ENCODE peak calls at places on chromosomes 7 and 10, in eight cellular contexts. One of them, this sample, is unnamed.

GRCh38 chr7:150788474-150789269 is 11.5 kb downstream of the TMEM176B start:
- DNase-seq in kidney: no peak
- DNase-seq in aorta: no peak
- DNase-seq in sigmoid colon: peak; percentile 79
- DNase-seq in effector memory CD4-positive, alpha-beta T cell: no peak
- DNase-seq in AG04450: no peak
- DNase-seq in GM23248: peak; percentile 53
- DNase-seq in right cardiac atrium: peak; percentile 89
- DNase-seq in this sample: no peak

GRCh38 chr10:18044976-18045720 is 93.4 kb downstream of the SLC39A12 start:
- DNase-seq in kidney: no peak
- DNase-seq in aorta: no peak
- DNase-seq in sigmoid colon: no peak
- DNase-seq in effector memory CD4-positive, alpha-beta T cell: no peak
- DNase-seq in AG04450: peak; percentile 86
- DNase-seq in GM23248: peak; percentile 43
- DNase-seq in right cardiac atrium: no peak
- DNase-seq in this sample: peak; percentile 44

GRCh38 chr10:615583-616152 is 73.8 kb downstream of the DIP2C start:
- DNase-seq in kidney: no peak
- DNase-seq in aorta: peak; percentile 14
- DNase-seq in sigmoid colon: no peak
- DNase-seq in effector memory CD4-positive, alpha-beta T cell: no peak
- DNase-seq in AG04450: peak; percentile 77
- DNase-seq in GM23248: peak; percentile 96
- DNase-seq in right cardiac atrium: no peak
- DNase-seq in this sample: peak; percentile 96

GRCh38 chr7:69018200-69018599 is 580.1 kb upstream of the AUTS2 start:
- DNase-seq in kidney: no peak
- DNase-seq in aorta: no peak
- DNase-seq in sigmoid colon: no peak
- DNase-seq in effector memory CD4-positive, alpha-beta T cell: no peak
- DNase-seq in AG04450: no peak
- DNase-seq in GM23248: no peak
- DNase-seq in right cardiac atrium: no peak
- DNase-seq in this sample: no peak

GRCh38 chr10:48494073-48494472 is 110.8 kb downstream of the ARHGAP22 start:
- DNase-seq in kidney: no peak
- DNase-seq in aorta: no peak
- DNase-seq in sigmoid colon: no peak
- DNase-seq in effector memory CD4-positive, alpha-beta T cell: no peak
- DNase-seq in AG04450: no peak
- DNase-seq in GM23248: no peak
- DNase-seq in right cardiac atrium: no peak
- DNase-seq in this sample: no peak

GRCh38 chr10:98314577-98315284 is 46.7 kb upstream of the LOXL4 start:
- DNase-seq in kidney: no peak
- DNase-seq in aorta: peak; percentile 69
- DNase-seq in sigmoid colon: no peak
- DNase-seq in effector memory CD4-positive, alpha-beta T cell: no peak
- DNase-seq in AG04450: no peak
- DNase-seq in GM23248: peak; percentile 75
- DNase-seq in right cardiac atrium: no peak
- DNase-seq in this sample: no peak

GRCh38 chr7:150988230-150989226 is 2.3 kb upstream of the NOS3 start:
- DNase-seq in kidney: peak; percentile 90
- DNase-seq in aorta: peak; percentile 63
- DNase-seq in sigmoid colon: no peak
- DNase-seq in effector memory CD4-positive, alpha-beta T cell: peak; percentile 49
- DNase-seq in AG04450: no peak
- DNase-seq in GM23248: peak; percentile 43
- DNase-seq in right cardiac atrium: peak; percentile 90
- DNase-seq in this sample: peak; percentile 96

GRCh38 chr7:20053334-20054104 is 163.7 kb downstream of the MACC1 start:
- DNase-seq in kidney: no peak
- DNase-seq in aorta: no peak
- DNase-seq in sigmoid colon: no peak
- DNase-seq in effector memory CD4-positive, alpha-beta T cell: no peak
- DNase-seq in AG04450: no peak
- DNase-seq in GM23248: no peak
- DNase-seq in right cardiac atrium: no peak
- DNase-seq in this sample: no peak

GRCh38 chr7:101874028-101874427 is 56.6 kb downstream of the CUX1 start:
- DNase-seq in kidney: no peak
- DNase-seq in aorta: no peak
- DNase-seq in sigmoid colon: no peak
- DNase-seq in effector memory CD4-positive, alpha-beta T cell: no peak
- DNase-seq in AG04450: no peak
- DNase-seq in GM23248: peak; percentile 17
- DNase-seq in right cardiac atrium: no peak
- DNase-seq in this sample: no peak

GRCh38 chr7:101878938-101879337 is 61.5 kb downstream of the CUX1 start:
- DNase-seq in kidney: no peak
- DNase-seq in aorta: no peak
- DNase-seq in sigmoid colon: no peak
- DNase-seq in effector memory CD4-positive, alpha-beta T cell: no peak
- DNase-seq in AG04450: no peak
- DNase-seq in GM23248: no peak
- DNase-seq in right cardiac atrium: no peak
- DNase-seq in this sample: no peak

GRCh38 chr7:101877882-101878591 is 60.6 kb downstream of the CUX1 start:
- DNase-seq in kidney: no peak
- DNase-seq in aorta: no peak
- DNase-seq in sigmoid colon: no peak
- DNase-seq in effector memory CD4-positive, alpha-beta T cell: no peak
- DNase-seq in AG04450: no peak
- DNase-seq in GM23248: no peak
- DNase-seq in right cardiac atrium: no peak
- DNase-seq in this sample: no peak

GRCh38 chr7:101871351-101871750 is 53.9 kb downstream of the CUX1 start:
- DNase-seq in kidney: no peak
- DNase-seq in aorta: no peak
- DNase-seq in sigmoid colon: no peak
- DNase-seq in effector memory CD4-positive, alpha-beta T cell: no peak
- DNase-seq in AG04450: no peak
- DNase-seq in GM23248: no peak
- DNase-seq in right cardiac atrium: no peak
- DNase-seq in this sample: no peak

DNA sequence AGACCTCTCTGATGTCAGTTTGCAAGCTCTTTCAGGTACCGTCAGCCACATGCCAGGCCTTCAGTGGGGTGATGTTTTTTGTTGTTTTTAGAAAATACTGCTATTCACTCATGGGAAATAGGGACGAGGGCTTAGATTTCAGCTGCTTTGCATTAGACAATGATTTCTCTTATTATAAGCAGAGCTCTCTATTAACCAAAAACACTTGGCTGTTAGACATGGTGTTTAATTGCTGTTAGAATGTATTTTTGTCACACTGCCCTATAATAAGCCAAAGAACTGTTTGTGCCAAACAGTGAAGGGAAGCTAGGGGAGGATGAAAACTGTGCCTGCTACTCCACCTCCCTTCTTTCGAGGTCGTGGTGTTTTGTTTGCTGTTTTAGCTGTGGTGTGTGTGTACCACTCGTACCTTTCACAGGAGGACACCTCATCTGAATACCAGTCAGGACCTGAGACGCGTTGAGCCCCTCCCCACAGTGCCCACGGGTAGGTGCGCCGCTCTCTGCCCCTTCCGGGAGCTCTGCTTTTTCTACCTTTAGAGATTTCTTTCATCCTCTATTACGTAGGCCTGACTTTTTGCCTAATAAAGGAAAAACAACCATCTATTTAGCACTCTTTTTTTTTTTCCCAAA is 57.9 kb downstream of the CUX1 start:
- DNase-seq in kidney: no peak
- DNase-seq in aorta: no peak
- DNase-seq in sigmoid colon: no peak
- DNase-seq in effector memory CD4-positive, alpha-beta T cell: no peak
- DNase-seq in AG04450: no peak
- DNase-seq in GM23248: no peak
- DNase-seq in right cardiac atrium: no peak
- DNase-seq in this sample: no peak
- H3K27ac ChIP-seq in kidney: peak overlapping the region; percentile 11
- H3K27ac ChIP-seq in aorta: no peak overlapping the region
- H3K27ac ChIP-seq in sigmoid colon: peak overlapping the region; percentile 78
- H3K27ac ChIP-seq in effector memory CD4-positive, alpha-beta T cell: no peak overlapping the region
- H3K27ac ChIP-seq in AG04450: no peak overlapping the region
- H3K27ac ChIP-seq in GM23248: no peak overlapping the region
- H3K27ac ChIP-seq in right cardiac atrium: peak overlapping the region; percentile 34
- H3K27ac ChIP-seq in this sample: no peak overlapping the region

GRCh38 chr10:60040003-60040662 is 133.8 kb upstream of the CCDC6 start:
- DNase-seq in kidney: no peak
- DNase-seq in aorta: no peak
- DNase-seq in sigmoid colon: no peak
- DNase-seq in effector memory CD4-positive, alpha-beta T cell: no peak
- DNase-seq in AG04450: no peak
- DNase-seq in GM23248: no peak
- DNase-seq in right cardiac atrium: no peak
- DNase-seq in this sample: no peak

GRCh38 chr10:60042959-60043358 is 136.6 kb upstream of the CCDC6 start:
- DNase-seq in kidney: no peak
- DNase-seq in aorta: no peak
- DNase-seq in sigmoid colon: no peak
- DNase-seq in effector memory CD4-positive, alpha-beta T cell: no peak
- DNase-seq in AG04450: no peak
- DNase-seq in GM23248: no peak
- DNase-seq in right cardiac atrium: no peak
- DNase-seq in this sample: no peak

GRCh38 chr10:60043561-60043960 is 137.2 kb upstream of the CCDC6 start:
- DNase-seq in kidney: no peak
- DNase-seq in aorta: no peak
- DNase-seq in sigmoid colon: no peak
- DNase-seq in effector memory CD4-positive, alpha-beta T cell: no peak
- DNase-seq in AG04450: no peak
- DNase-seq in GM23248: no peak
- DNase-seq in right cardiac atrium: peak; percentile 60
- DNase-seq in this sample: no peak

GRCh38 chr10:60042262-60042661 is 135.9 kb upstream of the CCDC6 start:
- DNase-seq in kidney: no peak
- DNase-seq in aorta: no peak
- DNase-seq in sigmoid colon: no peak
- DNase-seq in effector memory CD4-positive, alpha-beta T cell: no peak
- DNase-seq in AG04450: no peak
- DNase-seq in GM23248: no peak
- DNase-seq in right cardiac atrium: no peak
- DNase-seq in this sample: no peak

DNA sequence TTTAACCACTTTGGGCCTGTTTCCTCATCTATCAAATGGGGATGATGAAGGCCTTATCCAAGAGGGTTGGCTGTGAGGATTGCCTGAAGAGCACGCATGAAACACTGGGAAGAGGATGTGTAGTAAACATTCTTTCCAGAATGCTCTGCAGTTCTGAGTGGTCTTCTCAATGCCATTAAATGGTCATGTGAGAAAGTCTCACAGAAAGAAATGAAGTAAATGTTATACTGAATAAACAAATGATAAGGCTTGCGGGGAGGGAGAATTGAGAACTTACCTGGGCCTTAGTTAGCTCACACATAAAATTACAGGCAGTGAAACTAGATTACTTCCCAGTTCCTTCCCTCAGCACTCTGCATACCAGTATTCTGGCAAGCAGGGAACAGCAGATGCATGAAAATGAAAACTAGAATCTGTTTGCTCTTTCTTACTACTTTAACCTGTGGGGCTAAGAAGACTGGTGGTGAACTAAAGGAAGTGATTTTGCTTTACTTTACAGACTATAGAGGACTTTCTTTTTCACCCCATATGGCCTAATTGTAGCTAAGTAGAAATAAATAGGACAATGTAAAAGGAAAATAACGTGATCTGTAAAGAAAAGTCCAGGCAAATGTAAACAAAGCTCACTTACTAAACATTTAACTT is 135.3 kb upstream of the CCDC6 start:
- DNase-seq in kidney: no peak
- DNase-seq in aorta: no peak
- DNase-seq in sigmoid colon: no peak
- DNase-seq in effector memory CD4-positive, alpha-beta T cell: no peak
- DNase-seq in AG04450: no peak
- DNase-seq in GM23248: no peak
- DNase-seq in right cardiac atrium: no peak
- DNase-seq in this sample: no peak
- H3K27ac ChIP-seq in kidney: no peak overlapping the region
- H3K27ac ChIP-seq in aorta: no peak overlapping the region
- H3K27ac ChIP-seq in sigmoid colon: no peak overlapping the region
- H3K27ac ChIP-seq in effector memory CD4-positive, alpha-beta T cell: no peak overlapping the region
- H3K27ac ChIP-seq in AG04450: no peak overlapping the region
- H3K27ac ChIP-seq in GM23248: no peak overlapping the region
- H3K27ac ChIP-seq in right cardiac atrium: no peak overlapping the region
- H3K27ac ChIP-seq in this sample: no peak overlapping the region

GRCh38 chr10:31034041-31034918 is 2.6 kb upstream of the ZNF438 start:
- DNase-seq in kidney: no peak
- DNase-seq in aorta: no peak
- DNase-seq in sigmoid colon: no peak
- DNase-seq in effector memory CD4-positive, alpha-beta T cell: no peak
- DNase-seq in AG04450: peak; percentile 92
- DNase-seq in GM23248: peak; percentile 93
- DNase-seq in right cardiac atrium: no peak
- DNase-seq in this sample: peak; percentile 50

GRCh38 chr10:31031205-31031665 is 430 bp downstream of the ZNF438 start:
- DNase-seq in kidney: no peak
- DNase-seq in aorta: no peak
- DNase-seq in sigmoid colon: no peak
- DNase-seq in effector memory CD4-positive, alpha-beta T cell: no peak
- DNase-seq in AG04450: no peak
- DNase-seq in GM23248: peak; percentile 90
- DNase-seq in right cardiac atrium: no peak
- DNase-seq in this sample: no peak

GRCh38 chr10:31032515-31033132 is 959 bp upstream of the ZNF438 start:
- DNase-seq in kidney: peak; percentile 75
- DNase-seq in aorta: no peak
- DNase-seq in sigmoid colon: peak; percentile 73
- DNase-seq in effector memory CD4-positive, alpha-beta T cell: no peak
- DNase-seq in AG04450: no peak
- DNase-seq in GM23248: no peak
- DNase-seq in right cardiac atrium: peak; percentile 67
- DNase-seq in this sample: no peak

GRCh38 chr10:31031666-31032514 is at the start of gene ZNF438:
- DNase-seq in kidney: peak; percentile 99
- DNase-seq in aorta: peak; percentile 98
- DNase-seq in sigmoid colon: peak; percentile 99
- DNase-seq in effector memory CD4-positive, alpha-beta T cell: peak; percentile 92
- DNase-seq in AG04450: peak; percentile 89
- DNase-seq in GM23248: peak; percentile 98
- DNase-seq in right cardiac atrium: peak; percentile 99
- DNase-seq in this sample: peak; percentile 97

DNA sequence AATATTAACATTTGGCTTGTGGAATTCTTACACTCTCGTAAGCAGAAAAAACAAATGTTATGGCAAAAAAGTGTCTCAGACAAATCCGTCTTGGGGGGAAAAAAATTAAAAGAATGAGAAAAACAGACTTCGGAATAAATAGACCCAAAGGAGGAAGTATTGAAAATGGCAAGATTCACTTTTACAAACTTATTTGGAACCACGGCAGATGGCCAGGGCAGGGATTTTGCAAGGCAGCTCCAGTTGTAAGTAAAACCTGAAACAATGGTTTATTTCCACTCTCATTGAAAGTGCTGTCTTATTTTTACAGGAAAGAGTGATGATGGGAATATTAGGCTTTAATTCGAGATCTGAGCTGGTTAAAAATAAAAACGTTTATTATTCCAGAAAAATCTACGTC is 1.5 kb upstream of the ZNF438 start:
- DNase-seq in kidney: no peak
- DNase-seq in aorta: no peak
- DNase-seq in sigmoid colon: peak; percentile 73
- DNase-seq in effector memory CD4-positive, alpha-beta T cell: no peak
- DNase-seq in AG04450: no peak
- DNase-seq in GM23248: peak; percentile 16
- DNase-seq in right cardiac atrium: peak; percentile 63
- DNase-seq in this sample: no peak
- H3K27ac ChIP-seq in kidney: no peak overlapping the region
- H3K27ac ChIP-seq in aorta: peak overlapping the region; percentile 38
- H3K27ac ChIP-seq in sigmoid colon: peak overlapping the region; percentile 99
- H3K27ac ChIP-seq in effector memory CD4-positive, alpha-beta T cell: no peak overlapping the region
- H3K27ac ChIP-seq in AG04450: no peak overlapping the region
- H3K27ac ChIP-seq in GM23248: peak overlapping the region; percentile 76
- H3K27ac ChIP-seq in right cardiac atrium: no peak overlapping the region
- H3K27ac ChIP-seq in this sample: peak overlapping the region; percentile 43

DNA sequence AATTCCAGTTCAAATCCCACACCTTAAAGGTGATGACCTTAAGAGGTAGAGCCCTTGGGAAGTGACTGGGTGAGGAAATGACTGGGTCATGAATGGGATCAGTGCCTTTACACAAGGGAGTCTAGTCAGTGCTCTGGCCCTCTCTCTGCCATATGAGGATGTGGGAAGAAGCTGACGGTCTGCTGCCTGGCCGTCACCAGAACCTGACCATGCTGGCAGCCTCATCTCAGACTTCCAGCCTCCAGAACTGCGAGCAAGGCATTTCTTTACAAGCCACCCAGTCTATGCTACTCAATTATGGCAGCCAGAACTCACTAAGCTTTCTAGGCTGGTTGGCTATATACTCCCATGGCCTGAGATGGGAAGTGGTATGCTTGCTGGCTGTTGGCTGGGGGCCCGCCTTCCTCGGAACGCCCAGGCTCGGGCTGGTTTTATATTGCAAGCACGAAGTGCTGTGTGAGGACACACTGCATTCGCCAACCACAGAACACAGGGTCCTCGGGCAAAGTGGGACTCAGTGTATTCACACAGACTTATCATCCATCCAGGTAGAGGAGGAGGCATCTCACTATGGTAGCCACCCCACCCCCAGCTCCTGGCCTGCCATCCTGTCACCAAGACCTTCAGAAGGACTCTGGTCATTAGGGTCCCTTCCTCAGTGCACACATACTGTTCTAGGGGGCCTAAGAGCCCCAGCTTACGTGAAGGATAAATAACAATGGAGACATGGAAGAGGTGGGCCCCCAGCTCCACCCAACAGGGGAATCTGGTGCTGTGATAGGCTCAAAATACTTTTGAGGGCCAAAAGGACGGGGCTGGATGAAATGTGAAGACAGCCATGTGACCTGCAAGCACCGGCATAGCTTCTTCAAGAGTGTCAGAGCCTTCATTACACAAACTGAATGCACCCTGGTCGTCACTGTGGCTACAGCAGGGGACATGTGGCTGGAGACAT is 49.0 kb downstream of the ZRANB1 start:
- DNase-seq in kidney: no peak
- DNase-seq in aorta: no peak
- DNase-seq in sigmoid colon: no peak
- DNase-seq in effector memory CD4-positive, alpha-beta T cell: no peak
- DNase-seq in AG04450: no peak
- DNase-seq in GM23248: no peak
- DNase-seq in right cardiac atrium: peak; percentile 32
- DNase-seq in this sample: no peak
- H3K27ac ChIP-seq in kidney: no peak overlapping the region
- H3K27ac ChIP-seq in aorta: peak overlapping the region; percentile 37
- H3K27ac ChIP-seq in sigmoid colon: no peak overlapping the region
- H3K27ac ChIP-seq in effector memory CD4-positive, alpha-beta T cell: no peak overlapping the region
- H3K27ac ChIP-seq in AG04450: no peak overlapping the region
- H3K27ac ChIP-seq in GM23248: peak overlapping the region; percentile 52
- H3K27ac ChIP-seq in right cardiac atrium: no peak overlapping the region
- H3K27ac ChIP-seq in this sample: no peak overlapping the region